ENCODE peak calls at places on chromosome 9, in eight cellular contexts. One of them, this sample, is unnamed.
A peak's percentile ranks its signal among the peaks of the same experiment; 100 is the strongest.

GRCh38 chr9:112112941-112113399 is 62.1 kb downstream of the SUSD1 start:
- DNase-seq in brain microvascular endothelial cell: peak; percentile 64
- DNase-seq in stimulated activated CD8-positive, alpha-beta memory T cell treated with anti-CD3 and anti-CD28 coated beads, Interleukin-2, amount 100 ng/mL, for 1 hour: no peak
- DNase-seq in DMS79 treated with DMSO at 0.1 percent for 48 hours: no peak
- DNase-seq in mucosa of descending colon: peak; percentile 47
- DNase-seq in NCI-H748 treated with DMSO at 0.1 percent for 48 hours: peak; percentile 13
- DNase-seq in pancreas: no peak
- DNase-seq in cardiac muscle cell: peak; percentile 23
- DNase-seq in this sample: no peak

GRCh38 chr9:22863736-22864135 is 417.1 kb downstream of the DMRTA1 start:
- DNase-seq in mucosa of descending colon: no peak
- DNase-seq in cardiac muscle cell: no peak
- DNase-seq in DMS79 treated with DMSO at 0.1 percent for 48 hours: no peak
- DNase-seq in brain microvascular endothelial cell: no peak
- DNase-seq in pancreas: no peak
- DNase-seq in stimulated activated CD8-positive, alpha-beta memory T cell treated with anti-CD3 and anti-CD28 coated beads, Interleukin-2, amount 100 ng/mL, for 1 hour: no peak
- DNase-seq in NCI-H748 treated with DMSO at 0.1 percent for 48 hours: no peak
- DNase-seq in this sample: no peak

GRCh38 chr9:121972501-121972981 is 120.6 kb downstream of the TTLL11 start:
- DNase-seq in mucosa of descending colon: peak; percentile 83
- DNase-seq in cardiac muscle cell: no peak
- DNase-seq in DMS79 treated with DMSO at 0.1 percent for 48 hours: peak; percentile 99
- DNase-seq in stimulated activated CD8-positive, alpha-beta memory T cell treated with anti-CD3 and anti-CD28 coated beads, Interleukin-2, amount 100 ng/mL, for 1 hour: no peak
- DNase-seq in brain microvascular endothelial cell: peak; percentile 69
- DNase-seq in NCI-H748 treated with DMSO at 0.1 percent for 48 hours: no peak
- DNase-seq in pancreas: peak; percentile 81
- DNase-seq in this sample: no peak

GRCh38 chr9:93599571-93600403 is 23.4 kb downstream of the PHF2 start:
- DNase-seq in brain microvascular endothelial cell: no peak
- DNase-seq in pancreas: no peak
- DNase-seq in DMS79 treated with DMSO at 0.1 percent for 48 hours: no peak
- DNase-seq in mucosa of descending colon: peak; percentile 25
- DNase-seq in stimulated activated CD8-positive, alpha-beta memory T cell treated with anti-CD3 and anti-CD28 coated beads, Interleukin-2, amount 100 ng/mL, for 1 hour: no peak
- DNase-seq in NCI-H748 treated with DMSO at 0.1 percent for 48 hours: no peak
- DNase-seq in cardiac muscle cell: no peak
- DNase-seq in this sample: no peak

GRCh38 chr9:126696091-126696763 is 82.5 kb downstream of the LMX1B start:
- DNase-seq in stimulated activated CD8-positive, alpha-beta memory T cell treated with anti-CD3 and anti-CD28 coated beads, Interleukin-2, amount 100 ng/mL, for 1 hour: no peak
- DNase-seq in DMS79 treated with DMSO at 0.1 percent for 48 hours: no peak
- DNase-seq in mucosa of descending colon: no peak
- DNase-seq in brain microvascular endothelial cell: no peak
- DNase-seq in NCI-H748 treated with DMSO at 0.1 percent for 48 hours: no peak
- DNase-seq in cardiac muscle cell: no peak
- DNase-seq in pancreas: no peak
- DNase-seq in this sample: no peak

GRCh38 chr9:83444110-83444509 is 94.1 kb downstream of the FRMD3 start:
- DNase-seq in cardiac muscle cell: no peak
- DNase-seq in pancreas: no peak
- DNase-seq in DMS79 treated with DMSO at 0.1 percent for 48 hours: no peak
- DNase-seq in stimulated activated CD8-positive, alpha-beta memory T cell treated with anti-CD3 and anti-CD28 coated beads, Interleukin-2, amount 100 ng/mL, for 1 hour: no peak
- DNase-seq in brain microvascular endothelial cell: no peak
- DNase-seq in NCI-H748 treated with DMSO at 0.1 percent for 48 hours: no peak
- DNase-seq in mucosa of descending colon: no peak
- DNase-seq in this sample: no peak

GRCh38 chr9:127245637-127246164 is 18.9 kb upstream of the GARNL3 start:
- DNase-seq in stimulated activated CD8-positive, alpha-beta memory T cell treated with anti-CD3 and anti-CD28 coated beads, Interleukin-2, amount 100 ng/mL, for 1 hour: no peak
- DNase-seq in cardiac muscle cell: no peak
- DNase-seq in pancreas: no peak
- DNase-seq in brain microvascular endothelial cell: no peak
- DNase-seq in mucosa of descending colon: no peak
- DNase-seq in DMS79 treated with DMSO at 0.1 percent for 48 hours: no peak
- DNase-seq in NCI-H748 treated with DMSO at 0.1 percent for 48 hours: no peak
- DNase-seq in this sample: no peak

GRCh38 chr9:127519301-127520166 is 68.2 kb downstream of the LRSAM1 start:
- DNase-seq in cardiac muscle cell: no peak
- DNase-seq in brain microvascular endothelial cell: peak; percentile 98
- DNase-seq in DMS79 treated with DMSO at 0.1 percent for 48 hours: no peak
- DNase-seq in stimulated activated CD8-positive, alpha-beta memory T cell treated with anti-CD3 and anti-CD28 coated beads, Interleukin-2, amount 100 ng/mL, for 1 hour: no peak
- DNase-seq in pancreas: no peak
- DNase-seq in NCI-H748 treated with DMSO at 0.1 percent for 48 hours: no peak
- DNase-seq in mucosa of descending colon: peak; percentile 34
- DNase-seq in this sample: no peak

GRCh38 chr9:108569624-108570023 is 286.2 kb downstream of the ACTL7B start:
- DNase-seq in mucosa of descending colon: no peak
- DNase-seq in stimulated activated CD8-positive, alpha-beta memory T cell treated with anti-CD3 and anti-CD28 coated beads, Interleukin-2, amount 100 ng/mL, for 1 hour: no peak
- DNase-seq in pancreas: no peak
- DNase-seq in brain microvascular endothelial cell: peak; percentile 48
- DNase-seq in DMS79 treated with DMSO at 0.1 percent for 48 hours: no peak
- DNase-seq in NCI-H748 treated with DMSO at 0.1 percent for 48 hours: no peak
- DNase-seq in cardiac muscle cell: no peak
- DNase-seq in this sample: no peak